ENCODE peak calls at places on chromosomes 6 and 20, in four cellular contexts. T, W, S and G are unnamed samples.

GRCh38 chr20:46402236-46402886 is 4.1 kb downstream of the ELMO2 start:
- DNase-seq in T (peak), W (no peak), S (peak), G (peak)

GRCh38 chr6:32109114-32109764 is at the start of gene TNXB:
- DNase-seq in T (no peak), W (peak), S (no peak), G (no peak)

GRCh38 chr6:159720708-159721107 is 6.6 kb upstream of the WTAP start:
- DNase-seq in T (peak), W (no peak), S (no peak), G (peak)

GRCh38 chr20:19078448-19079373 is 133.7 kb upstream of the SLC24A3 start:
- DNase-seq in T (no peak), W (no peak), S (no peak), G (no peak)

GRCh38 chr6:16805190-16805860 is 44.1 kb upstream of the ATXN1 start:
- DNase-seq in T (no peak), W (no peak), S (no peak), G (no peak)

GRCh38 chr6:109187399-109188114 is 92.2 kb downstream of the CEP57L1 start:
- DNase-seq in T (peak), W (peak), S (peak), G (peak)

GRCh38 chr6:112237644-112238043 is 16.7 kb downstream of the LAMA4 start:
- DNase-seq in T (peak), W (peak), S (no peak), G (no peak)

GRCh38 chr6:1930356-1930755 is 315.0 kb downstream of the GMDS start:
- DNase-seq in T (peak), W (no peak), S (no peak), G (no peak)

GRCh38 chr6:157533397-157533814 is 152.4 kb downstream of the ZDHHC14 start:
- DNase-seq in T (no peak), W (no peak), S (no peak), G (no peak)

GRCh38 chr6:36177166-36177565 is 19.4 kb upstream of the BRPF3 start:
- DNase-seq in T (no peak), W (no peak), S (no peak), G (no peak)

GRCh38 chr6:26196846-26197683 is 109.8 kb downstream of the HFE start:
- DNase-seq in T (peak), W (peak), S (peak), G (peak)

GRCh38 chr20:15951711-15952110 is 621.5 kb downstream of the KIF16B start:
- DNase-seq in T (no peak), W (no peak), S (no peak), G (no peak)

GRCh38 chr20:5706797-5707196 is 43.4 kb upstream of the SHLD1 start:
- DNase-seq in T (no peak), W (no peak), S (no peak), G (no peak)

GRCh38 chr20:45044084-45044573 is 56.8 kb downstream of the KCNS1 start:
- DNase-seq in T (peak), W (no peak), S (no peak), G (peak)

GRCh38 chr6:43376551-43376981 is 7.1 kb upstream of the ZNF318 start:
- DNase-seq in T (peak), W (no peak), S (no peak), G (peak)

GRCh38 chr6:52375780-52376556 is 14.0 kb downstream of the PAQR8 start:
- DNase-seq in T (no peak), W (no peak), S (no peak), G (no peak)

GRCh38 chr20:51687630-51688029 is 80.6 kb downstream of the ATP9A start:
- DNase-seq in T (no peak), W (no peak), S (no peak), G (no peak)

GRCh38 chr6:143514996-143515760 is 3.7 kb upstream of the FUCA2 start:
- DNase-seq in T (peak), W (no peak), S (no peak), G (no peak)

GRCh38 chr6:19193624-19194023 is 643.5 kb upstream of the ID4 start:
- DNase-seq in T (no peak), W (no peak), S (no peak), G (no peak)

GRCh38 chr6:163165922-163166321 is 248.6 kb upstream of the QKI start:
- DNase-seq in T (no peak), W (no peak), S (peak), G (no peak)

GRCh38 chr6:72832271-72832670 is 210.4 kb downstream of the KCNQ5 start:
- DNase-seq in T (no peak), W (no peak), S (no peak), G (no peak)

GRCh38 chr6:81130969-81131368 is 621.5 kb downstream of the TENT5A start:
- DNase-seq in T (no peak), W (no peak), S (no peak), G (no peak)

GRCh38 chr20:45987108-45987780 is 15.2 kb upstream of the ZNF335 start:
- DNase-seq in T (peak), W (peak), S (peak), G (peak)

GRCh38 chr6:164107297-164107995 is 692.9 kb downstream of the QKI start:
- DNase-seq in T (peak), W (no peak), S (no peak), G (peak)

GRCh38 chr6:35601331-35602132 is 87.2 kb downstream of the FKBP5 start:
- DNase-seq in T (peak), W (peak), S (no peak), G (peak)

GRCh38 chr6:21748343-21749063 is 155.0 kb downstream of the SOX4 start:
- DNase-seq in T (peak), W (no peak), S (no peak), G (no peak)

GRCh38 chr6:157148391-157149323 is 174.7 kb downstream of the TMEM242 start:
- DNase-seq in T (peak), W (peak), S (peak), G (peak)